ENCODE peak calls at places on chromosomes 11 and 22, in eight cellular contexts. C, Z, D, G, T, R, I and N are unnamed samples.

GRCh38 chr11:88175004-88175706 is at the start of gene RAB38:
- DNase-seq in C (peak), Z (no peak), D (peak), G (peak), T (peak), R (peak), I (peak), N (peak)

GRCh38 chr22:27088026-27088425 is 430.6 kb downstream of the MIAT start:
- DNase-seq in C (no peak), Z (no peak), D (no peak), G (no peak), T (no peak), R (no peak), I (no peak), N (no peak)

GRCh38 chr11:120929664-120930154 is 94.2 kb upstream of the TBCEL start:
- DNase-seq in C (peak), Z (no peak), D (peak), G (peak), T (peak), R (peak), I (peak), N (no peak)

GRCh38 chr22:31064369-31064768 is 16.7 kb upstream of the SMTN start:
- DNase-seq in C (no peak), Z (no peak), D (no peak), G (no peak), T (no peak), R (no peak), I (no peak), N (no peak)

GRCh38 chr22:29163808-29164207 is 41.9 kb upstream of the EMID1 start:
- DNase-seq in C (no peak), Z (no peak), D (no peak), G (no peak), T (no peak), R (no peak), I (no peak), N (no peak)

GRCh38 chr11:68160100-68160695 is 39.0 kb upstream of the CHKA start:
- DNase-seq in C (no peak), Z (no peak), D (no peak), G (no peak), T (no peak), R (no peak), I (no peak), N (no peak)

GRCh38 chr11:117019871-117020270 is 78.4 kb downstream of the SIK3 start:
- DNase-seq in C (no peak), Z (no peak), D (no peak), G (no peak), T (no peak), R (no peak), I (no peak), N (no peak)

GRCh38 chr11:19320764-19321163 is 80.0 kb upstream of the E2F8 start:
- DNase-seq in C (no peak), Z (no peak), D (no peak), G (no peak), T (no peak), R (no peak), I (no peak), N (no peak)

GRCh38 chr22:44182591-44183588 is 2.2 kb downstream of the PARVG start:
- DNase-seq in C (no peak), Z (no peak), D (peak), G (no peak), T (no peak), R (peak), I (peak), N (no peak)

GRCh38 chr11:58134151-58134550 is 8.8 kb upstream of the OR9I1 start:
- DNase-seq in C (no peak), Z (no peak), D (no peak), G (no peak), T (no peak), R (no peak), I (no peak), N (no peak)

GRCh38 chr22:27032121-27032761 is 374.9 kb downstream of the MIAT start:
- DNase-seq in C (no peak), Z (no peak), D (no peak), G (no peak), T (peak), R (no peak), I (no peak), N (no peak)

GRCh38 chr11:46359936-46360335 is 12.7 kb downstream of the DGKZ start:
- DNase-seq in C (no peak), Z (no peak), D (no peak), G (no peak), T (no peak), R (no peak), I (no peak), N (no peak)
- TF ChIP-seq CTCF in C (no peak), Z (no peak), D (no peak), G (no peak), T (no peak), R (no peak), I (no peak), N (no peak)

GRCh38 chr11:36509265-36509664 is 807 bp downstream of the TRAF6 start:
- DNase-seq in C (peak), Z (no peak), D (no peak), G (no peak), T (no peak), R (peak), I (peak), N (no peak)

GRCh38 chr11:36509694-36510566 is at the start of gene TRAF6:
- DNase-seq in C (peak), Z (no peak), D (peak), G (peak), T (peak), R (peak), I (peak), N (peak)

GRCh38 chr11:36512016-36512415 is 1.9 kb upstream of the TRAF6 start:
- DNase-seq in C (peak), Z (no peak), D (no peak), G (no peak), T (no peak), R (no peak), I (no peak), N (no peak)

GRCh38 chr11:36508743-36509142 is 1.3 kb downstream of the TRAF6 start:
- DNase-seq in C (no peak), Z (no peak), D (no peak), G (no peak), T (no peak), R (no peak), I (no peak), N (no peak)

DNA sequence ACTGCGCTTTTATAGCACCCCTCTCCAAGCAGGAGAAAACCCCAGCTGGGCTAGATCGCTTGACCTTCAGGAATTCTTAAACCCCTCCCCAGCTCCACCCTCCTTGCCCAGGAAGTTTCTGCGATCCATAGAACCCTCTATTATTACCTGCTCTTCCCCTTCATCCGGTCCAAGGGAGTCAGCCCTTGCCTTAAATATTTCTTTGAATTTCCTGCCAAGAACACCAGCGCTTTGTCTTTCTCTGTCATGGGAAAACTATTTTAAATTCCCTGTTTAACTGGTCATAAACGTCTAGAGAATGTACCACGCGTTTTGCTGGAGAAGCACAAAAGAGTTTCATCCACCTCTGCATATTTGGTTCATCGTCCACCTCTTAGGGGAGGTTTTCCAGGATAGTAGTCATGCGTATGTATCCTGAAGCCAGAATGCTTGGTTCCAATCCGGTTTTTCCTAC is 522 bp upstream of the TRAF6 start:
- DNase-seq in C (peak), Z (no peak), D (no peak), G (no peak), T (no peak), R (no peak), I (peak), N (no peak)
- TF ChIP-seq CTCF in C (no peak), Z (no peak), D (no peak), G (no peak), T (no peak), R (no peak), I (no peak), N (no peak)

DNA sequence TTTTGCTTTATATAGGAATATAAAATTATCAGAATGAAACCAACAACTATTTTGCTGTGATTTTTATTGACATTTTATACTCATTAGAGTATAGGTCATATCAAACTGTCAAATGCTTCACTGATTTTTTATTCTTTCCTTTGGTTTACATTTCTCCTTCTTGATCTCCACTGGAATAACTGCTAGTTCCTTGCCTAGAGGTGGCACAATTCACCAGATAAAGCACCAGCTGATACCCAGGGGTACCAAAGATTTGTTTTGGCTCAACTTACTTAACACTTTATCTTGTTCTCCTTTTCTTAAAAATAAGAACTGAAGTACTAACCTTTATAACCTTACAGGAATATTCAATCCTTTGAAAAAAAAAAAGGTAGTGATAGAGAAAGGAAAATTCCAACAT is 725.1 kb upstream of the CHORDC1 start:
- DNase-seq in C (no peak), Z (no peak), D (no peak), G (no peak), T (no peak), R (no peak), I (no peak), N (no peak)
- TF ChIP-seq CTCF in C (no peak), Z (no peak), D (no peak), G (no peak), T (no peak), R (no peak), I (no peak), N (no peak)

DNA sequence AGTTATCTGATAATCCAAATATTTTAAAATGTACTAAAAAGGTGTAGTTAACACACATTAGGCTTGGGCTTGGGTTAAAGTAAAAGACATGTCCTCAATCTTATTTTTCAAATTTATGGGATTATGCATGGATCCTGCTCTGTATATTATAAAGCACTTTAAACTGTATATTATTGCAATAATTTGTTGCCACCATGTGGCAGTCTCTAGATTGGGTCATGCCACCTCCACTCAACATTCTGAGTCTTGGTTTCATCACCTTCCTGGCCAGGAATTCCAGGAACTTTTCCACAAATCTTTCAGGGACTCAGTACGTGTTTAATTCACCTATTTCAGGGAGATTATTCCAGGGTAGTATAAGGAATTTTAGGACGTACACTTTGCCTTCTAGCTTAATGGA is 695.5 kb downstream of the FAM181B start:
- DNase-seq in C (no peak), Z (no peak), D (no peak), G (no peak), T (no peak), R (no peak), I (no peak), N (no peak)
- TF ChIP-seq CTCF in C (no peak), Z (no peak), D (no peak), G (no peak), T (no peak), R (no peak), I (no peak), N (no peak)

DNA sequence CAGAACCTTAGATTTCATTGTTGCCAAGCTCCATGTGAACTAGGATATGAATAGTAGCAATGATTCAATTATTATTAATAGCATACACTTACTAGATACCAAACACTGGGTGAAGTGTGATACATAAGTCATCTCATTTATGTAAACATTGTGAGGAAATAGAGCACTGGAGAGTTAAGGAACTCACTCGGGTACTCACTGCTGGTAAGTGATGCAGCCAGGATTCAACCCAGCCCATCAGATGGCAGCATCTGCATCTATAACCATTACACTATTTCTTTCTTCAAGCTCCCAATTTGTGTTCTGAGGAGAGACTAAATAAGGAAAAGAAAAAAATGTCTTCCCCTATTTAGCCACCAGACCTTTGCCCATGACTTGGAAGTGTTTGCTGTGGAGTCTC is 10.2 kb upstream of the ALG8 start:
- DNase-seq in C (peak), Z (no peak), D (no peak), G (no peak), T (no peak), R (no peak), I (no peak), N (no peak)
- TF ChIP-seq CTCF in C (peak), Z (peak), D (no peak), G (no peak), T (no peak), R (no peak), I (no peak), N (no peak)

DNA sequence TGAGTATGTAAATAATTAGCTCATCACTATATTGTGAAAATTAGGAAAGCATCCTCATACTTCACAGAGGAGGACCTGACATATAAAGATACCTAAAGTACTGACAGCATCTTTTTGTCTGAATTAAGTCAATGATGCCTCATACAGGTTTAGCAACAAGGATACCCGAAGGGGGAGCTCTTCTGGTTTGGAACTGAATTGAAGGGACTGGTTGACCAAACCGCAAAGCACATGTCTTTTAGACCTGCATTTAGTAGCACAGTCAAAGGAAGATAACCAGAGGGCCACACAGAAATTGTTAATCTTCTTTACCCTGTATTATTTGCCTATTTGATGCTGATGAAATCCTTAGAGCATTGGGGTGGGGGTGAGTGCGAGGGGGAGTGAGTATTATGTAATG is 12.9 kb upstream of the WT1 start:
- DNase-seq in C (no peak), Z (no peak), D (peak), G (no peak), T (peak), R (no peak), I (peak), N (no peak)
- TF ChIP-seq CTCF in C (peak), Z (no peak), D (no peak), G (peak), T (peak), R (no peak), I (peak), N (peak)

DNA sequence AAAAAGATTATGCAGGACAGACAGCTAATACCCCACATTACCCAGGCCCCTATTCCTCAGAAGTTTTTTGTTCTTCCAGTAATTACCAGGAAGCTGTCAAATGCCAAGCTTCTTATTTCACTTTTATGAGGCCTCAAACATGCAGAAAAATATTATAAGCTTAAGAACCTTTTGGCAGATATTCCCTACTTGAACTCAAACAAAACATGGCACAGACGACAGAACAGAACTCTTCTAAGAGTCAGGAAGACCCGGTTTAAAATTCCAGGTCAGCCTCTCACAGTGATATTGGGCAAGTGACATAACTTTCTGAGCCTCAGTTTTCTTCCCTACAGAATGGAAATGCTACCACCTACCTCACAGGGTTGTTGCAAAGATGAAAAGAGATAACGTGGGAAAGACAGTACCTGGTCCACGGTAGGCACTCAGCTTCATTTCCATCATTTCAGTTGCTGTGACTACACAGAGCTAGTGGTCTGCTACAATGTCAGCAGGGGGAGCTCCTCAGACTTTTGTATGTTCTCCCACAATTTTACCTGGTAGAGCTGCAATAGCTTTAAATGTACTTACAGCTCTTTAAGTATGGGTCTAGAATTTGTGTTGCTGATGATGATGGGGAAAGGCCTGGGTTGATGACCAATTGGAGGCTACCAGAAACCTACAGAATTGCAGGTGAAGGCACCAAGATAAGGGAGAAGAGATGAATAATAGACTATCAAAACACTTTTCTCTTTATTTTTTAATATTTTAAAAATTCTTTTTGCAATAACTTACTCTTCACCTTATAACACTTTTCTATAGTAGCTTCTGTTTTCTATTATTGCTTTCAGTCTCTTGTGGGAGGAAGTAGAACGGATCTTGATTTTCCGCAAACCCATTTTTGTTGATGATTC is 98.3 kb upstream of the CHRM4 start:
- DNase-seq in C (peak), Z (no peak), D (no peak), G (no peak), T (peak), R (no peak), I (peak), N (no peak)
- TF ChIP-seq CTCF in C (peak), Z (peak), D (no peak), G (peak), T (peak), R (no peak), I (peak), N (peak)

GRCh38 chr11:17831228-17831627 is 96.6 kb downstream of the KCNC1 start:
- DNase-seq in C (no peak), Z (no peak), D (no peak), G (no peak), T (no peak), R (no peak), I (no peak), N (no peak)

GRCh38 chr11:17822021-17822781 is 87.6 kb downstream of the KCNC1 start:
- DNase-seq in C (peak), Z (no peak), D (no peak), G (no peak), T (no peak), R (no peak), I (no peak), N (no peak)

GRCh38 chr11:17828311-17828751 is 93.8 kb downstream of the KCNC1 start:
- DNase-seq in C (peak), Z (no peak), D (peak), G (no peak), T (no peak), R (peak), I (no peak), N (no peak)

GRCh38 chr11:17831883-17832282 is 97.3 kb downstream of the KCNC1 start:
- DNase-seq in C (no peak), Z (no peak), D (no peak), G (no peak), T (no peak), R (no peak), I (no peak), N (no peak)

DNA sequence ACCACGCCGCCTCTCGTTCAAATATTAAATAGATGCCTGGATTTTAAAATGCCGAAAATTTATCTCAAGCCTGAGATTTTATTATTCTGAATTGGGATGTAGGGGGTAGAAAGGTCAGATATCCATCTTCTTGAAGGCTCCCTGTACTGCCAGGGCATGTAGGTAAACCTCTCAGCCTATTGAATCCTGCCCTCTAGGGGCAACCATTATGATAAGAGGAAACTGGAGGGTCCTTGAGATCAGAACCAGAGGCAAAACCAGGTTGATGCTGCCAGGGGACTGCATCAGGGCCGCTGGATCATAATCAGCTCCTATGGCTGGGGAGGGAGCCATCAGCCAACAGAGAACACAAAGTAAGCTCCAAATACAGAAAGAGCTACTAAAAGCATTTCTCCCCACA is 92.4 kb downstream of the KCNC1 start:
- DNase-seq in C (no peak), Z (no peak), D (no peak), G (no peak), T (no peak), R (no peak), I (no peak), N (no peak)
- TF ChIP-seq CTCF in C (peak), Z (peak), D (no peak), G (no peak), T (peak), R (no peak), I (no peak), N (peak)

GRCh38 chr11:76512851-76513653 is 68.2 kb downstream of the EMSY start:
- DNase-seq in C (peak), Z (no peak), D (no peak), G (no peak), T (no peak), R (no peak), I (no peak), N (no peak)
- TF ChIP-seq CTCF in C (peak), Z (peak), D (no peak), G (peak), T (peak), R (no peak), I (no peak), N (peak)

DNA sequence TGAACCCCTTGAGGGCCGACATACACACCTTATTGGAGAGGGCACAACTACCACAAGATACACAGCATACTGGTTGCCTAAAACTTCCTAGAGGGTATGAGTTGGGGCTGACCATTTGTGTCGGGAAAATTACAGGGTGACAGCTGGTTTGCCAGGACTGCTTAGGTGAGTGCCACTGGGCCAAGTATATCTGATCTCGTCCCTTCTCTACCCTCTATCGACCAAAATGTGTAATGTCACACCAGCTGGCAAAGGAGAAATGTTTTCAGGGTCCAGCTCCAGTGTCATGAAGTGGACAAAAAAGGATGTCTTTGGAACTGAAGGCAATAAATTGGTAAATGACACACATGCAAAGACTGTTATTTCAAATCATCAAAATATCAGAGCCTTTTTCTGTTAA is 126.1 kb downstream of the PGR start:
- DNase-seq in C (no peak), Z (no peak), D (no peak), G (no peak), T (no peak), R (no peak), I (no peak), N (no peak)
- TF ChIP-seq CTCF in C (no peak), Z (peak), D (no peak), G (no peak), T (no peak), R (no peak), I (no peak), N (peak)